ENCODE peak calls at places on chromosomes 6 and 20, in four cellular contexts. One of them, this sample, is unnamed.

GRCh38 chr6:143270026-143270425 is 180.5 kb downstream of the ADAT2 start:
- DNase-seq in fibroblast of lung: peak
- DNase-seq in left lung: no peak
- DNase-seq in brain microvascular endothelial cell: peak
- DNase-seq in this sample: no peak

GRCh38 chr6:137883400-137883888 is 16.4 kb downstream of the TNFAIP3 start:
- DNase-seq in fibroblast of lung: peak
- DNase-seq in left lung: no peak
- DNase-seq in brain microvascular endothelial cell: no peak
- DNase-seq in this sample: no peak

GRCh38 chr6:138971601-138972000 is 16.5 kb downstream of the REPS1 start:
- DNase-seq in fibroblast of lung: no peak
- DNase-seq in left lung: no peak
- DNase-seq in brain microvascular endothelial cell: peak
- DNase-seq in this sample: no peak

GRCh38 chr6:142702501-142703460 is 242.2 kb downstream of the HIVEP2 start:
- DNase-seq in fibroblast of lung: no peak
- DNase-seq in left lung: peak
- DNase-seq in brain microvascular endothelial cell: no peak
- DNase-seq in this sample: no peak

GRCh38 chr20:51569815-51570741 is 27.6 kb upstream of the NFATC2 start:
- DNase-seq in fibroblast of lung: no peak
- DNase-seq in left lung: no peak
- DNase-seq in brain microvascular endothelial cell: peak
- DNase-seq in this sample: no peak

GRCh38 chr6:13455604-13456003 is 31.8 kb downstream of the GFOD1 start:
- DNase-seq in fibroblast of lung: no peak
- DNase-seq in left lung: no peak
- DNase-seq in brain microvascular endothelial cell: no peak
- DNase-seq in this sample: no peak

GRCh38 chr6:35543459-35544193 is 30.9 kb upstream of the TULP1 start:
- DNase-seq in fibroblast of lung: no peak
- DNase-seq in left lung: no peak
- DNase-seq in brain microvascular endothelial cell: no peak
- DNase-seq in this sample: no peak

GRCh38 chr20:25126630-25127029 is 44.7 kb upstream of the VSX1 start:
- DNase-seq in fibroblast of lung: no peak
- DNase-seq in left lung: no peak
- DNase-seq in brain microvascular endothelial cell: no peak
- DNase-seq in this sample: no peak

GRCh38 chr20:14958626-14959025 is 621.2 kb upstream of the FLRT3 start:
- DNase-seq in fibroblast of lung: no peak
- DNase-seq in left lung: no peak
- DNase-seq in brain microvascular endothelial cell: no peak
- DNase-seq in this sample: no peak

GRCh38 chr20:3818155-3819151 is 1.9 kb upstream of the AP5S1 start:
- DNase-seq in fibroblast of lung: peak
- DNase-seq in left lung: no peak
- DNase-seq in brain microvascular endothelial cell: peak
- DNase-seq in this sample: no peak

GRCh38 chr6:110784610-110784979 is 30.7 kb downstream of the CDK19 start:
- DNase-seq in fibroblast of lung: no peak
- DNase-seq in left lung: no peak
- DNase-seq in brain microvascular endothelial cell: no peak
- DNase-seq in this sample: no peak

GRCh38 chr6:26493258-26493657 is 6.8 kb upstream of the BTN1A1 start:
- DNase-seq in fibroblast of lung: peak
- DNase-seq in left lung: no peak
- DNase-seq in brain microvascular endothelial cell: no peak
- DNase-seq in this sample: no peak

GRCh38 chr20:3808141-3808479 is 12.0 kb downstream of the CDC25B start:
- DNase-seq in fibroblast of lung: peak
- DNase-seq in left lung: peak
- DNase-seq in brain microvascular endothelial cell: no peak
- DNase-seq in this sample: no peak

GRCh38 chr20:48815537-48815936 is 12.3 kb downstream of the PREX1 start:
- DNase-seq in fibroblast of lung: no peak
- DNase-seq in left lung: no peak
- DNase-seq in brain microvascular endothelial cell: no peak
- DNase-seq in this sample: no peak

GRCh38 chr6:150196942-150197745 is 54.3 kb downstream of the PPP1R14C start:
- DNase-seq in fibroblast of lung: no peak
- DNase-seq in left lung: no peak
- DNase-seq in brain microvascular endothelial cell: no peak
- DNase-seq in this sample: no peak

GRCh38 chr6:157148391-157149323 is 174.7 kb downstream of the TMEM242 start:
- DNase-seq in fibroblast of lung: peak
- DNase-seq in left lung: no peak
- DNase-seq in brain microvascular endothelial cell: peak
- DNase-seq in this sample: no peak

GRCh38 chr20:44070139-44070900 is 116.7 kb downstream of the JPH2 start:
- DNase-seq in fibroblast of lung: no peak
- DNase-seq in left lung: peak
- DNase-seq in brain microvascular endothelial cell: no peak
- DNase-seq in this sample: peak

GRCh38 chr6:14746139-14746837 is 499.6 kb upstream of the JARID2 start:
- DNase-seq in fibroblast of lung: no peak
- DNase-seq in left lung: no peak
- DNase-seq in brain microvascular endothelial cell: no peak
- DNase-seq in this sample: no peak

GRCh38 chr6:123904228-123904627 is 100.6 kb downstream of the NKAIN2 start:
- DNase-seq in fibroblast of lung: no peak
- DNase-seq in left lung: no peak
- DNase-seq in brain microvascular endothelial cell: no peak
- DNase-seq in this sample: no peak

GRCh38 chr6:170295519-170296422 is 4.9 kb upstream of the DLL1 start:
- DNase-seq in fibroblast of lung: no peak
- DNase-seq in left lung: peak
- DNase-seq in brain microvascular endothelial cell: no peak
- DNase-seq in this sample: no peak

GRCh38 chr20:43262341-43262740 is 72.6 kb upstream of the PTPRT start:
- DNase-seq in fibroblast of lung: no peak
- DNase-seq in left lung: no peak
- DNase-seq in brain microvascular endothelial cell: no peak
- DNase-seq in this sample: no peak

GRCh38 chr20:43507150-43508080 is at the start of gene L3MBTL1:
- DNase-seq in fibroblast of lung: peak
- DNase-seq in left lung: peak
- DNase-seq in brain microvascular endothelial cell: no peak
- DNase-seq in this sample: no peak

GRCh38 chr6:56620229-56620868 is 22.3 kb downstream of the DST start:
- DNase-seq in fibroblast of lung: no peak
- DNase-seq in left lung: no peak
- DNase-seq in brain microvascular endothelial cell: no peak
- DNase-seq in this sample: no peak

GRCh38 chr6:88367248-88367647 is 201.1 kb upstream of the CNR1 start:
- DNase-seq in fibroblast of lung: no peak
- DNase-seq in left lung: no peak
- DNase-seq in brain microvascular endothelial cell: no peak
- DNase-seq in this sample: no peak

GRCh38 chr6:71197770-71198169 is 90.8 kb upstream of the OGFRL1 start:
- DNase-seq in fibroblast of lung: peak
- DNase-seq in left lung: no peak
- DNase-seq in brain microvascular endothelial cell: peak
- DNase-seq in this sample: no peak

GRCh38 chr20:36860339-36860738 is 15.6 kb upstream of the TLDC2 start:
- DNase-seq in fibroblast of lung: peak
- DNase-seq in left lung: no peak
- DNase-seq in brain microvascular endothelial cell: no peak
- DNase-seq in this sample: no peak

GRCh38 chr6:170288091-170288631 is 2.7 kb downstream of the DLL1 start:
- DNase-seq in fibroblast of lung: no peak
- DNase-seq in left lung: no peak
- DNase-seq in brain microvascular endothelial cell: no peak
- DNase-seq in this sample: no peak

GRCh38 chr6:135280375-135281136 is 99.4 kb downstream of the MYB start:
- DNase-seq in fibroblast of lung: peak
- DNase-seq in left lung: no peak
- DNase-seq in brain microvascular endothelial cell: no peak
- DNase-seq in this sample: no peak

GRCh38 chr20:24465730-24466129 is 3.7 kb upstream of the SYNDIG1 start:
- DNase-seq in fibroblast of lung: peak
- DNase-seq in left lung: no peak
- DNase-seq in brain microvascular endothelial cell: no peak
- DNase-seq in this sample: no peak

DNA sequence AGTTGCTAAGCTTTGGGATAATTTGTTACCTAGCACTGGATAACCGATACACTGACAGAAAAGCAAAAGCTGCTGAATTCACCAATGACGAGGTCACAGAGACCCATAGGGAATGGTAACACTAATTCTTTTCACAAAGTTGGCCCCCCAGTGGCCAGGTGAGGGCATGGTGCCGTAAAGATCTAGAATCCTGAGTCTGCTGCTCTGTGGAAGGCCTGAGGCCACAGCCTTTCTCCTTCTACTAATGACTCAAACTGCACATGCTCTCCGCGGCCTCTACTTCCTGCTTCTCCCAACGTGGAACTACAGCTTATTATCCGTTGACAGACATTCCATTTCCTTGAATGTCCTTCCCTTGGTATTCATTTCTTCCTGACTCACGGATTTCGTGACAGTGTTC is 127.1 kb downstream of the OPRM1 start:
- DNase-seq in fibroblast of lung: no peak
- DNase-seq in left lung: no peak
- DNase-seq in brain microvascular endothelial cell: no peak
- DNase-seq in this sample: no peak
- TF ChIP-seq CTCF in fibroblast of lung: no peak
- TF ChIP-seq CTCF in left lung: no peak
- TF ChIP-seq CTCF in brain microvascular endothelial cell: peak
- TF ChIP-seq CTCF in this sample: no peak

GRCh38 chr20:17295151-17295726 is 68.4 kb downstream of the PCSK2 start:
- DNase-seq in fibroblast of lung: no peak
- DNase-seq in left lung: no peak
- DNase-seq in brain microvascular endothelial cell: no peak
- DNase-seq in this sample: no peak

GRCh38 chr20:17298751-17299150 is 71.9 kb downstream of the PCSK2 start:
- DNase-seq in fibroblast of lung: no peak
- DNase-seq in left lung: no peak
- DNase-seq in brain microvascular endothelial cell: no peak
- DNase-seq in this sample: no peak

GRCh38 chr20:17298169-17298568 is 71.3 kb downstream of the PCSK2 start:
- DNase-seq in fibroblast of lung: no peak
- DNase-seq in left lung: no peak
- DNase-seq in brain microvascular endothelial cell: no peak
- DNase-seq in this sample: no peak

DNA sequence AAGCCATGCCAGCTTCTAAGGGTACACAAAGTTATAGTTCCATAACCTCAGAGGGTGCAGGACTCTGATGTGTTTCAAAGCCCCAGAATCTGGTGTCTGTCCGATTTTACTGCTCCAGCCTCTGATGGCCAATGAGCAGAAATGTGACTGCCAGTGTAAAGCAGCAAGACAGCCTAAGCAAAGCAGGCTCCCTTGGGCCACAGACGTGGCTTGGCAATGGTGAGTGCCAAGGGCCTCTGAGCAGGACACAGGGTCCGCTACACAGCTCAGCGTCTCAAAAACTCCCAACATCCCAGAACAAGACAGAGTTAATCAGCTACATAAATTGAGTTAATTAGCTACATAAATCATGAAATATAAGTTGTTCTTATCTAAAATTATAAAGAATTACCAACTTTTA is 69.2 kb downstream of the PCSK2 start:
- DNase-seq in fibroblast of lung: no peak
- DNase-seq in left lung: no peak
- DNase-seq in brain microvascular endothelial cell: no peak
- DNase-seq in this sample: no peak
- H3K27ac ChIP-seq in fibroblast of lung: no peak
- H3K27ac ChIP-seq in left lung: no peak
- H3K27ac ChIP-seq in brain microvascular endothelial cell: no peak
- H3K27ac ChIP-seq in this sample: no peak

GRCh38 chr6:39812853-39813533 is 20.8 kb downstream of the DAAM2 start:
- DNase-seq in fibroblast of lung: peak
- DNase-seq in left lung: no peak
- DNase-seq in brain microvascular endothelial cell: no peak
- DNase-seq in this sample: no peak
- TF ChIP-seq CTCF in fibroblast of lung: peak
- TF ChIP-seq CTCF in left lung: no peak
- TF ChIP-seq CTCF in brain microvascular endothelial cell: peak
- TF ChIP-seq CTCF in this sample: no peak

DNA sequence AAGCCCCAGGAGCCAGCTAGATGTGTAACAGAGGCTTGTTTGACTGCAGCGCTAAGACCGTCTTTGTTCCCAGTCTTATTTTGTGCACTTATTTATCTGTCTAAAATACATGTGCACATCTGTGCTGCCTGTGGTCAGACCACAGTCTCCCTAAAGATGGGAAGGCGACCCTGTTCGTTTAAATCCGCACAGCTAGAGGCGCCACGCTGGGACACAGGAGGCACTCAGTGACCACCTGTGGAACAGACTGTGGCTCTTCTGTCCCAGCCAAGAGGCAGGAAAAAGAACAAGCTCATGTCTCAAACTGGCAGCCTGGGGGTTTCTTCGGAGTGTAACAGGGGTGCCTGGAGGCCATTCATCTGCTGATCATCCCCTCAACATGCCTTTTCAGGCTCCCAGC is 66.8 kb downstream of the CPNE5 start:
- DNase-seq in fibroblast of lung: no peak
- DNase-seq in left lung: peak
- DNase-seq in brain microvascular endothelial cell: no peak
- DNase-seq in this sample: no peak
- H3K27ac ChIP-seq in fibroblast of lung: no peak
- H3K27ac ChIP-seq in left lung: no peak
- H3K27ac ChIP-seq in brain microvascular endothelial cell: no peak
- H3K27ac ChIP-seq in this sample: no peak

GRCh38 chr6:136526937-136527336 is 23.3 kb downstream of the MAP7 start:
- DNase-seq in fibroblast of lung: no peak
- DNase-seq in left lung: no peak
- DNase-seq in brain microvascular endothelial cell: no peak
- DNase-seq in this sample: no peak

GRCh38 chr6:136524339-136524935 is 25.8 kb downstream of the MAP7 start:
- DNase-seq in fibroblast of lung: no peak
- DNase-seq in left lung: no peak
- DNase-seq in brain microvascular endothelial cell: no peak
- DNase-seq in this sample: no peak

GRCh38 chr6:136524936-136525413 is 25.2 kb downstream of the MAP7 start:
- DNase-seq in fibroblast of lung: no peak
- DNase-seq in left lung: no peak
- DNase-seq in brain microvascular endothelial cell: no peak
- DNase-seq in this sample: no peak

GRCh38 chr6:136526196-136526930 is 23.9 kb downstream of the MAP7 start:
- DNase-seq in fibroblast of lung: peak
- DNase-seq in left lung: peak
- DNase-seq in brain microvascular endothelial cell: peak
- DNase-seq in this sample: peak

GRCh38 chr6:136525586-136526195 is 24.5 kb downstream of the MAP7 start:
- DNase-seq in fibroblast of lung: no peak
- DNase-seq in left lung: no peak
- DNase-seq in brain microvascular endothelial cell: no peak
- DNase-seq in this sample: no peak
- TF ChIP-seq CTCF in fibroblast of lung: no peak
- TF ChIP-seq CTCF in left lung: no peak
- TF ChIP-seq CTCF in brain microvascular endothelial cell: no peak
- TF ChIP-seq CTCF in this sample: no peak